ENCODE peak calls at places on chromosome 3, in five cellular contexts. One of them, this sample, is unnamed.
A peak's percentile ranks its signal among the peaks of the same experiment; 100 is the strongest.

GRCh38 chr3:25218362-25218761 is 209.7 kb upstream of the RARB start:
- DNase-seq in osteoblast: no peak
- DNase-seq in WERI-Rb-1: no peak
- DNase-seq in bronchial epithelial cell: no peak
- DNase-seq in CD4-positive, alpha-beta T cell: no peak
- DNase-seq in this sample: no peak

GRCh38 chr3:190369701-190370295 is 18.2 kb upstream of the CLDN16 start:
- DNase-seq in osteoblast: no peak
- DNase-seq in WERI-Rb-1: no peak
- DNase-seq in bronchial epithelial cell: peak; percentile 99
- DNase-seq in CD4-positive, alpha-beta T cell: no peak
- DNase-seq in this sample: no peak

GRCh38 chr3:160384639-160385312 is 14.2 kb downstream of the IFT80 start:
- DNase-seq in osteoblast: no peak
- DNase-seq in WERI-Rb-1: no peak
- DNase-seq in bronchial epithelial cell: no peak
- DNase-seq in CD4-positive, alpha-beta T cell: no peak
- DNase-seq in this sample: no peak

GRCh38 chr3:114307841-114308228 is 14.0 kb downstream of the TIGIT start:
- DNase-seq in osteoblast: no peak
- DNase-seq in WERI-Rb-1: no peak
- DNase-seq in bronchial epithelial cell: no peak
- DNase-seq in CD4-positive, alpha-beta T cell: no peak
- DNase-seq in this sample: no peak

GRCh38 chr3:158717576-158717975 is 14.7 kb downstream of the RARRES1 start:
- DNase-seq in osteoblast: no peak
- DNase-seq in WERI-Rb-1: no peak
- DNase-seq in bronchial epithelial cell: no peak
- DNase-seq in CD4-positive, alpha-beta T cell: no peak
- DNase-seq in this sample: no peak

GRCh38 chr3:73461582-73461981 is 163.2 kb downstream of the PDZRN3 start:
- DNase-seq in osteoblast: peak; percentile 76
- DNase-seq in WERI-Rb-1: no peak
- DNase-seq in bronchial epithelial cell: no peak
- DNase-seq in CD4-positive, alpha-beta T cell: no peak
- DNase-seq in this sample: no peak

GRCh38 chr3:143810866-143811265 is 37.4 kb downstream of the SLC9A9 start:
- DNase-seq in osteoblast: no peak
- DNase-seq in WERI-Rb-1: no peak
- DNase-seq in bronchial epithelial cell: no peak
- DNase-seq in CD4-positive, alpha-beta T cell: no peak
- DNase-seq in this sample: no peak

GRCh38 chr3:149090907-149091306 is 4.6 kb upstream of the HLTF start:
- DNase-seq in osteoblast: no peak
- DNase-seq in WERI-Rb-1: no peak
- DNase-seq in bronchial epithelial cell: no peak
- DNase-seq in CD4-positive, alpha-beta T cell: no peak
- DNase-seq in this sample: no peak

GRCh38 chr3:13420817-13421755 is 964 bp upstream of the NUP210 start:
- DNase-seq in osteoblast: peak; percentile 81
- DNase-seq in WERI-Rb-1: no peak
- DNase-seq in bronchial epithelial cell: no peak
- DNase-seq in CD4-positive, alpha-beta T cell: peak; percentile 73
- DNase-seq in this sample: no peak

GRCh38 chr3:106399773-106400172 is 531.0 kb upstream of the CBLB start:
- DNase-seq in osteoblast: no peak
- DNase-seq in WERI-Rb-1: peak; percentile 11
- DNase-seq in bronchial epithelial cell: no peak
- DNase-seq in CD4-positive, alpha-beta T cell: no peak
- DNase-seq in this sample: no peak

GRCh38 chr3:195028877-195029606 is 241.9 kb downstream of the XXYLT1 start:
- DNase-seq in osteoblast: no peak
- DNase-seq in WERI-Rb-1: no peak
- DNase-seq in bronchial epithelial cell: no peak
- DNase-seq in CD4-positive, alpha-beta T cell: no peak
- DNase-seq in this sample: no peak

GRCh38 chr3:153026026-153026425 is 136.0 kb upstream of the RAP2B start:
- DNase-seq in osteoblast: no peak
- DNase-seq in WERI-Rb-1: no peak
- DNase-seq in bronchial epithelial cell: peak; percentile 54
- DNase-seq in CD4-positive, alpha-beta T cell: no peak
- DNase-seq in this sample: no peak

GRCh38 chr3:12125772-12126171 is 32.9 kb downstream of the TIMP4 start:
- DNase-seq in osteoblast: no peak
- DNase-seq in WERI-Rb-1: no peak
- DNase-seq in bronchial epithelial cell: no peak
- DNase-seq in CD4-positive, alpha-beta T cell: no peak
- DNase-seq in this sample: no peak

GRCh38 chr3:99842826-99843589 is 25.3 kb downstream of the CMSS1 start:
- DNase-seq in osteoblast: no peak
- DNase-seq in WERI-Rb-1: no peak
- DNase-seq in bronchial epithelial cell: peak; percentile 56
- DNase-seq in CD4-positive, alpha-beta T cell: no peak
- DNase-seq in this sample: no peak

GRCh38 chr3:43773273-43774104 is 82.8 kb downstream of the ABHD5 start:
- DNase-seq in osteoblast: no peak
- DNase-seq in WERI-Rb-1: no peak
- DNase-seq in bronchial epithelial cell: no peak
- DNase-seq in CD4-positive, alpha-beta T cell: no peak
- DNase-seq in this sample: no peak

GRCh38 chr3:188085596-188086560 is 68.1 kb upstream of the LPP start:
- DNase-seq in osteoblast: no peak
- DNase-seq in WERI-Rb-1: no peak
- DNase-seq in bronchial epithelial cell: no peak
- DNase-seq in CD4-positive, alpha-beta T cell: no peak
- DNase-seq in this sample: no peak

GRCh38 chr3:164233951-164234350 is 844.3 kb downstream of the SI start:
- DNase-seq in osteoblast: no peak
- DNase-seq in WERI-Rb-1: no peak
- DNase-seq in bronchial epithelial cell: no peak
- DNase-seq in CD4-positive, alpha-beta T cell: no peak
- DNase-seq in this sample: no peak

GRCh38 chr3:50572158-50572557 is 2.8 kb downstream of the HEMK1 start:
- DNase-seq in osteoblast: peak; percentile 95
- DNase-seq in WERI-Rb-1: peak; percentile 71
- DNase-seq in bronchial epithelial cell: peak; percentile 47
- DNase-seq in CD4-positive, alpha-beta T cell: peak; percentile 82
- DNase-seq in this sample: no peak

GRCh38 chr3:74523811-74524210 is 90.6 kb downstream of the CNTN3 start:
- DNase-seq in osteoblast: no peak
- DNase-seq in WERI-Rb-1: no peak
- DNase-seq in bronchial epithelial cell: no peak
- DNase-seq in CD4-positive, alpha-beta T cell: no peak
- DNase-seq in this sample: no peak

GRCh38 chr3:8576841-8577553 is 67.6 kb downstream of the SSUH2 start:
- DNase-seq in osteoblast: peak; percentile 45
- DNase-seq in WERI-Rb-1: no peak
- DNase-seq in bronchial epithelial cell: no peak
- DNase-seq in CD4-positive, alpha-beta T cell: no peak
- DNase-seq in this sample: no peak

GRCh38 chr3:129323651-129324294 is 45.1 kb downstream of the HMCES start:
- DNase-seq in osteoblast: peak; percentile 93
- DNase-seq in WERI-Rb-1: no peak
- DNase-seq in bronchial epithelial cell: no peak
- DNase-seq in CD4-positive, alpha-beta T cell: no peak
- DNase-seq in this sample: no peak

GRCh38 chr3:197007296-197007940 is 22.2 kb downstream of the MELTF start:
- DNase-seq in osteoblast: peak; percentile 67
- DNase-seq in WERI-Rb-1: no peak
- DNase-seq in bronchial epithelial cell: no peak
- DNase-seq in CD4-positive, alpha-beta T cell: no peak
- DNase-seq in this sample: no peak

DNA sequence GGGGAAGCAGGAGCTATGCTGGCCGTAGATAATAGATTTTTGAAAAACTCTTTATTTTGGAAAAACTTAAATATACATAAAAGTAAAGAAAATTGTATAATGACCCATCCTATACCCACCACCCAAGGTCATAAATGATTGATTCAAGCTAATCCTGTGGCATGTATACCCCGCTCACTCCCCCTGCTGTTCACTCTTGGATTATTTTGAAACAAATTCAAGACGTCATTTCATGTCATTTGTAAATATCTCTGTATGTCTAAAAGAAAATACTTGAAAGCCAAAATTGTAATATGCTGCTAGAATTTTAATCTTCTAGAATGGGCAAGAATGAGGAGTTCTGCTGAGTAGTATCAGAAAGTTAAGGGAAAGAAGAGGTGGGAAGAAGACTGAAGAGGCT is 241.7 kb downstream of the FEZF2 start:
- DNase-seq in osteoblast: no peak
- DNase-seq in WERI-Rb-1: no peak
- DNase-seq in bronchial epithelial cell: peak; percentile 15
- DNase-seq in CD4-positive, alpha-beta T cell: no peak
- DNase-seq in this sample: no peak
- TF ChIP-seq CTCF in osteoblast: peak; percentile 60
- TF ChIP-seq CTCF in WERI-Rb-1: peak; percentile 14
- TF ChIP-seq CTCF in bronchial epithelial cell: peak; percentile 18
- TF ChIP-seq CTCF in CD4-positive, alpha-beta T cell: no peak
- TF ChIP-seq CTCF in this sample: peak; percentile 74

GRCh38 chr3:156939315-156939714 is 113.2 kb downstream of the LEKR1 start:
- DNase-seq in osteoblast: no peak
- DNase-seq in WERI-Rb-1: no peak
- DNase-seq in bronchial epithelial cell: no peak
- DNase-seq in CD4-positive, alpha-beta T cell: no peak
- DNase-seq in this sample: no peak
- TF ChIP-seq CTCF in osteoblast: no peak
- TF ChIP-seq CTCF in WERI-Rb-1: no peak
- TF ChIP-seq CTCF in bronchial epithelial cell: no peak
- TF ChIP-seq CTCF in CD4-positive, alpha-beta T cell: no peak
- TF ChIP-seq CTCF in this sample: no peak

GRCh38 chr3:139521144-139521543 is 18.4 kb downstream of the RBP1 start:
- DNase-seq in osteoblast: no peak
- DNase-seq in WERI-Rb-1: no peak
- DNase-seq in bronchial epithelial cell: no peak
- DNase-seq in CD4-positive, alpha-beta T cell: no peak
- DNase-seq in this sample: no peak

GRCh38 chr3:139518926-139519842 is 20.4 kb downstream of the RBP1 start:
- DNase-seq in osteoblast: no peak
- DNase-seq in WERI-Rb-1: peak; percentile 61
- DNase-seq in bronchial epithelial cell: no peak
- DNase-seq in CD4-positive, alpha-beta T cell: no peak
- DNase-seq in this sample: peak; percentile 48

GRCh38 chr3:139517321-139517720 is 22.2 kb downstream of the RBP1 start:
- DNase-seq in osteoblast: no peak
- DNase-seq in WERI-Rb-1: no peak
- DNase-seq in bronchial epithelial cell: no peak
- DNase-seq in CD4-positive, alpha-beta T cell: no peak
- DNase-seq in this sample: no peak

GRCh38 chr3:139520028-139520737 is 19.4 kb downstream of the RBP1 start:
- DNase-seq in osteoblast: no peak
- DNase-seq in WERI-Rb-1: peak; percentile 49
- DNase-seq in bronchial epithelial cell: peak; percentile 47
- DNase-seq in CD4-positive, alpha-beta T cell: no peak
- DNase-seq in this sample: no peak

GRCh38 chr3:139518296-139518695 is 21.2 kb downstream of the RBP1 start:
- DNase-seq in osteoblast: no peak
- DNase-seq in WERI-Rb-1: no peak
- DNase-seq in bronchial epithelial cell: no peak
- DNase-seq in CD4-positive, alpha-beta T cell: no peak
- DNase-seq in this sample: peak; percentile 20
- TF ChIP-seq CTCF in osteoblast: no peak
- TF ChIP-seq CTCF in WERI-Rb-1: no peak
- TF ChIP-seq CTCF in bronchial epithelial cell: no peak
- TF ChIP-seq CTCF in CD4-positive, alpha-beta T cell: no peak
- TF ChIP-seq CTCF in this sample: no peak

GRCh38 chr3:20924646-20925395 is 738.8 kb upstream of the SGO1 start:
- DNase-seq in osteoblast: no peak
- DNase-seq in WERI-Rb-1: no peak
- DNase-seq in bronchial epithelial cell: peak; percentile 2
- DNase-seq in CD4-positive, alpha-beta T cell: no peak
- DNase-seq in this sample: no peak

GRCh38 chr3:20931834-20932233 is 745.8 kb upstream of the SGO1 start:
- DNase-seq in osteoblast: no peak
- DNase-seq in WERI-Rb-1: no peak
- DNase-seq in bronchial epithelial cell: no peak
- DNase-seq in CD4-positive, alpha-beta T cell: no peak
- DNase-seq in this sample: no peak

GRCh38 chr3:20935791-20936190 is 749.8 kb upstream of the SGO1 start:
- DNase-seq in osteoblast: no peak
- DNase-seq in WERI-Rb-1: no peak
- DNase-seq in bronchial epithelial cell: peak; percentile 80
- DNase-seq in CD4-positive, alpha-beta T cell: no peak
- DNase-seq in this sample: no peak

GRCh38 chr3:20930034-20930433 is 744.0 kb upstream of the SGO1 start:
- DNase-seq in osteoblast: no peak
- DNase-seq in WERI-Rb-1: peak; percentile 47
- DNase-seq in bronchial epithelial cell: peak; percentile 41
- DNase-seq in CD4-positive, alpha-beta T cell: no peak
- DNase-seq in this sample: no peak
- TF ChIP-seq CTCF in osteoblast: no peak
- TF ChIP-seq CTCF in WERI-Rb-1: peak; percentile 58
- TF ChIP-seq CTCF in bronchial epithelial cell: peak; percentile 30
- TF ChIP-seq CTCF in CD4-positive, alpha-beta T cell: no peak
- TF ChIP-seq CTCF in this sample: peak; percentile 62

GRCh38 chr3:184807549-184807948 is 4.4 kb upstream of the VPS8 start:
- DNase-seq in osteoblast: no peak
- DNase-seq in WERI-Rb-1: no peak
- DNase-seq in bronchial epithelial cell: no peak
- DNase-seq in CD4-positive, alpha-beta T cell: no peak
- DNase-seq in this sample: no peak

GRCh38 chr3:184811034-184811433 is 932 bp upstream of the VPS8 start:
- DNase-seq in osteoblast: no peak
- DNase-seq in WERI-Rb-1: no peak
- DNase-seq in bronchial epithelial cell: no peak
- DNase-seq in CD4-positive, alpha-beta T cell: no peak
- DNase-seq in this sample: no peak

GRCh38 chr3:184805351-184806038 is 6.5 kb upstream of the VPS8 start:
- DNase-seq in osteoblast: no peak
- DNase-seq in WERI-Rb-1: no peak
- DNase-seq in bronchial epithelial cell: no peak
- DNase-seq in CD4-positive, alpha-beta T cell: no peak
- DNase-seq in this sample: no peak

GRCh38 chr3:184806567-184807271 is 5.2 kb upstream of the VPS8 start:
- DNase-seq in osteoblast: no peak
- DNase-seq in WERI-Rb-1: no peak
- DNase-seq in bronchial epithelial cell: no peak
- DNase-seq in CD4-positive, alpha-beta T cell: no peak
- DNase-seq in this sample: no peak

GRCh38 chr3:184808021-184808420 is 3.9 kb upstream of the VPS8 start:
- DNase-seq in osteoblast: no peak
- DNase-seq in WERI-Rb-1: peak; percentile 43
- DNase-seq in bronchial epithelial cell: no peak
- DNase-seq in CD4-positive, alpha-beta T cell: no peak
- DNase-seq in this sample: no peak
- TF ChIP-seq CTCF in osteoblast: peak; percentile 49
- TF ChIP-seq CTCF in WERI-Rb-1: peak; percentile 69
- TF ChIP-seq CTCF in bronchial epithelial cell: peak; percentile 45
- TF ChIP-seq CTCF in CD4-positive, alpha-beta T cell: no peak
- TF ChIP-seq CTCF in this sample: peak; percentile 61

This sample was measured in type B pancreatic cell.